ENCODE peak calls at places on chromosomes 11 and 22, in five cellular contexts. I is dorsolateral prefrontal cortex, U is pancreas, C is K562, X is HAP-1. D is an unnamed sample.

GRCh38 chr11:46332568-46333128 is 14.6 kb upstream of the DGKZ start:
- DNase-seq in C (no peak), X (no peak), U (no peak), I (peak; percentile 55), D (no peak)

GRCh38 chr22:36325163-36326031 is 62.4 kb downstream of the MYH9 start:
- DNase-seq in U (no peak), C (no peak), X (no peak), I (no peak), D (no peak)

GRCh38 chr22:23216331-23217170 is 36.2 kb downstream of the BCR start:
- DNase-seq in I (no peak), X (no peak), C (no peak), U (no peak), D (no peak)

GRCh38 chr22:38733329-38734202 is 22.2 kb downstream of the SUN2 start:
- DNase-seq in I (peak; percentile 91), U (peak; percentile 75), X (peak; percentile 73), C (peak; percentile 46), D (peak; percentile 29)

GRCh38 chr22:37088750-37089408 is 20.6 kb downstream of the TMPRSS6 start:
- DNase-seq in C (no peak), I (no peak), U (no peak), X (no peak), D (no peak)

GRCh38 chr22:37309221-37310074 is 27.1 kb downstream of the CYTH4 start:
- DNase-seq in I (no peak), U (no peak), C (peak; percentile 33), X (no peak), D (no peak)

GRCh38 chr11:46341454-46341853 is 5.8 kb upstream of the DGKZ start:
- DNase-seq in U (no peak), I (no peak), X (no peak), C (no peak), D (no peak)

GRCh38 chr11:23611726-23612125 is 751.5 kb upstream of the CCDC179 start:
- DNase-seq in C (no peak), U (no peak), X (no peak), I (no peak), D (no peak)

GRCh38 chr11:86388198-86388597 is 13.5 kb downstream of the CCDC81 start:
- DNase-seq in C (no peak), U (no peak), I (no peak), X (no peak), D (no peak)

GRCh38 chr11:19394525-19395016 is 153.8 kb upstream of the E2F8 start:
- DNase-seq in C (no peak), I (no peak), U (no peak), X (no peak), D (no peak)

GRCh38 chr11:106399075-106399500 is 321.6 kb downstream of the AASDHPPT start:
- DNase-seq in I (no peak), U (peak; percentile 15), C (no peak), X (no peak), D (peak; percentile 86)

GRCh38 chr22:20590477-20591294 is 83.3 kb downstream of the MED15 start:
- DNase-seq in C (no peak), U (no peak), X (no peak), I (no peak), D (no peak)

GRCh38 chr22:36465232-36466021 is 16.0 kb downstream of the TXN2 start:
- DNase-seq in U (peak; percentile 99), I (no peak), X (no peak), C (no peak), D (peak; percentile 87)

DNA sequence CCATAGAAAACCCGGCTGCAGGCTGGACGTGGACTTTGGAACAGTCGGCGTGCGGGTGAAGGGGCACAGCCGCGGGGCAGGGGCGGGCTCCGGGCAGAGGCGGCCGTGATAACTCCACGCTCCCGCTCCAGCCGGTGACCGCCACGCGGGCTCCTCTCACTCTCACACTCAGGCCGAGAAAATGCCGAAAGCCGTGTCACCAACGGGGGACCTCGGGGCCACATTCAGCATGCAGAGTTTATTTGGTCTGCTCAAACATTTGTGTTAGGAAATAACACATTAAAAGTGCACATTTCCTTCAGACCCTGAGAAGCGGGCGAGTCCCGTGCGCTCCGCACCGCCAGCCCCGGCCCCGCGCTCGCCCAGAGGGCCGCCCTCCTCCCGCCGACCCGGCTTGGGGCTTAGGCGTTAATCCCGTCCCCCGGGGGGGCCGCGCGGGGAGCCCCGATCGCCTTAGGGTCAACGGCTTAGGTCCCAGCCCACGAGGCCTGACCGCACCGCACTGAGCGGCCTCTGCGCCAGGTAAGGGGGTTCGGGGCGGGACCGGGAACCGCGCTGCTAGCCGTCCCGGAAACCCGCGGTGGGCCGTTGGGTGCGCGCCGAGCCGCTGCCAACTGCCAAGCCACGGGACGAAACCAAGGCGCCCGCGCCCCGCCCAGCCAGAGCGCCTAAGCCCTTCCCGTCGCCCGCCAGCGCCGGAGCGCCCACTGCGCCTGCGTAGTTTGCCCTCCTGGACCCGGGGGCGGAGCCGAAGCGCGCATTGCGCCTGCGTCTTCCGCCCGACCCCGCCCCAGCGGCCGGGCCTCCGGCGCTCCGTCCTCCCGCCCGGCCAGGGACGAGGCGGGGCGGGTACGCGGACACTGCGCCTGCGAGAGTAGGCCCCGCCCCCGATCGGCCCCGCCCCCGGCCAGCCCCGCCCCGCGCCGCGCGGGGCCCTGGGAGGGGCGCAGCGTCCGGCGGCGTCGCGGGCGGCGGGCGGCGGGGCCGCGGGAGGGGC is at the start of gene ZBED4:
- DNase-seq in X (peak; percentile 98), C (peak; percentile 94), I (peak; percentile 91), U (peak; percentile 99), D (peak; percentile 94)
- H3K4me3 ChIP-seq in X (peak within 1 kb of the TSS; percentile 67), C (peak within 1 kb of the TSS; percentile 66), I (peak within 1 kb of the TSS; percentile 92), U (peak within 1 kb of the TSS; percentile 49), D (peak within 1 kb of the TSS; percentile 79)

DNA sequence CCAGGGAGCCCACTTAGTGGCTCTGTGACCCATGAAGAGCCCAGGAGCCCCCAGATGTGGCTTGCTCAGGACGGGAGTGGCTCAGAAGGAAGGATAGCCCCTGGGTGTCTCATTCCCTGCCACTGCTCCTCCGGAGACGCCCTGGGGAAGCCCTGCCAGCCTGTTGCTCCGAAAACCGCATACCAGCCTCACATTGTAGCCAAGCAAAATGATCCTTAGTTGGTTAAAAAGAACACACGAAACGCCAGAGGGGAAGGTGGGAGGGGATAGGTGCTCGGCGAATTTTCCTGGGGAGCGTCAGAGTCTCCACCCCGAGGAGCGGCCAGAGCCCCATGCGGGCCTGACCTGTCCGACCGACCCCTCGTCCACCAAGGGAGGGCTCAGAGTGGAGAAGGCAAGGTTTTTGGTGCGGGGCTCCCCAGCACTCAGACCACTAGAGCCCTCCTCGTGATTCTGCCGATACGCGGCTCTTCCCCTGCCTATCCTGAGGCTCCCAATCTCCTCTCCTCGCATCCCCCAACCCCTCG is 39.5 kb downstream of the DIXDC1 start:
- DNase-seq in C (no peak), U (peak; percentile 22), X (no peak), I (no peak), D (no peak)
- H3K4me3 ChIP-seq in C (no peak overlapping the region), U (peak overlapping the region; percentile 59), X (no peak overlapping the region), I (peak overlapping the region; percentile 90), D (no peak overlapping the region)

DNA sequence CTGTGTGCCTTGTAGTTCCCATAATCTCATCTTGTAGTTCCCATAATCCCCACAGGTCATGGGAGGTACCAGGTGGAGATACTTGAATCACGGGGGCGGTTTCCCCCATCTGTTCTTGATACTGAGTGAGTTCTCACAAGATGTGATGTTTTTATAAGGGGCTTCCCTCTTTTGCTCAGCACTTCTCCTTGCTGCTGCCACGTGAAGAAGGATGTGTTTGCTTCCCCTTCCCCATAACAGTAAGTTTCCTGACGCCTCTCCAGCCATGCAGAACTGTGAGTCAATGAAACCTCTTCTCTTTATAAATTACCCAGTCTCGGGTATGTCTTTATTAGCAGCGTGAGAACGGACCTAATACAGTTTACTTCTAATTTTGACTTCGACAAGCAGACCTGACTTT is 14.0 kb upstream of the SMIM38 start:
- DNase-seq in X (no peak), C (no peak), U (no peak), I (no peak), D (no peak)
- H3K4me3 ChIP-seq in X (no peak overlapping the region), C (no peak overlapping the region), U (no peak overlapping the region), I (no peak overlapping the region), D (no peak overlapping the region)

DNA sequence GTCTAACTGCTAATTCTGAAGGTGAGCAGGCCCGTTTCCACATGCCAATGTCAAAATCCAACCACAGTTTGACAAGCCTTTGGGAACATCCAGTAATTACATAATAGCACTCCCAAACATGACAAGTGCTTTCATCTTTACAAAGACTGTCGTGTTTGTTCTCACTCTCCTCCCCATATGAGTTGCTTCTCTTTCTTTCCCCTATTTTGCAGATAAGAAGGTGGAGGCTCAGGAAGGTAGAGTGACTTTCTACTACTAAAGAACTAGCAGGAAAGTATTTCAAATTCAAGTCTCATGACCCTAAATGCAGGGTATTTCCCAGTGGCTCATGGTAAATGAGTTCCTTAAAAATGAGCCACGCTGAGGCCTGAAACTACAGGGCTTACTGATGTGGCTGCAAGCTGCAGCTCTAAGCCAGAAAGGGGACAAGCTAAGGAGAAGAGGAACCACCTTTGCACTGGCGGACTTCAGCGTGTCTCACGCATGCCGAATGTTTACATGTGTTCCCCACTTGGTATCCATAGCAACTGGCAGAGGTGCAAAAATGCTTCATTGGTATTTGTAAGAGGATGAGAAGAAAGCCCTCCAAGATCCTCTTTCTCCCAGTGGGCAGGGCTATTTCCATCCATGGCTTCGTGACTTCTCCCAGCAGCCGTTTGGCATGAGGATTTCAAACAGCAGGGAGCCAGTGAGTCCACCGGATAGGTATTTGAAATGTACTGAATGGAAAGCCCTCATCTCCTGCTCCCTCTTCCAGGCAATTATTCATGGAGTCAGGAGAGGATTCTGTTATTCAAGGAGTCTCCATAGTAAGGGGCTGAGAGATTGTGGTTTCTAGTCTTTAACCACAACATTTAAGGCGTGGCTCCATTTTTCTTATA is 55.5 kb upstream of the CD44 start:
- DNase-seq in C (no peak), X (peak; percentile 8), U (peak; percentile 20), I (peak; percentile 32), D (peak; percentile 77)
- H3K4me3 ChIP-seq in C (no peak overlapping the region), X (no peak overlapping the region), U (no peak overlapping the region), I (no peak overlapping the region), D (no peak overlapping the region)

GRCh38 chr11:64989416-64989815 is 7.4 kb downstream of the BATF2 start:
- DNase-seq in U (no peak), I (no peak), X (no peak), C (no peak), D (no peak)
- H3K4me3 ChIP-seq in U (no peak overlapping the region), I (no peak overlapping the region), X (no peak overlapping the region), C (peak overlapping the region; percentile 14), D (no peak overlapping the region)

GRCh38 chr11:122101625-122102291 is 14.3 kb downstream of the BLID start:
- DNase-seq in I (peak; percentile 88), C (no peak), X (peak; percentile 42), U (peak; percentile 55), D (no peak)

GRCh38 chr11:122099345-122100045 is 16.5 kb downstream of the BLID start:
- DNase-seq in X (no peak), U (no peak), C (no peak), I (no peak), D (no peak)

GRCh38 chr11:122102426-122102825 is 13.6 kb downstream of the BLID start:
- DNase-seq in X (no peak), C (no peak), U (no peak), I (no peak), D (no peak)

GRCh38 chr11:122098223-122098980 is 17.6 kb downstream of the BLID start:
- DNase-seq in C (no peak), U (no peak), X (no peak), I (no peak), D (no peak)

GRCh38 chr11:122100222-122101080 is 15.6 kb downstream of the BLID start:
- DNase-seq in U (peak; percentile 24), I (peak; percentile 74), X (no peak), C (no peak), D (no peak)
- H3K4me3 ChIP-seq in U (peak overlapping the region; percentile 33), I (peak overlapping the region; percentile 91), X (no peak overlapping the region), C (no peak overlapping the region), D (no peak overlapping the region)

GRCh38 chr11:90668502-90668901 is 445.7 kb upstream of the CHORDC1 start:
- DNase-seq in X (no peak), I (no peak), U (no peak), C (no peak), D (no peak)
- H3K4me3 ChIP-seq in X (no peak overlapping the region), I (no peak overlapping the region), U (no peak overlapping the region), C (no peak overlapping the region), D (no peak overlapping the region)